ENCODE peak calls at places on chromosomes 5 and 9, in four cellular contexts. M, K, U and D are unnamed samples.

GRCh38 chr9:127783111-127783621 is 2.7 kb upstream of the CDK9 start:
- DNase-seq in M (peak), K (no peak), U (no peak), D (no peak)

GRCh38 chr9:70133253-70134208 is 89.9 kb downstream of the MAMDC2 start:
- DNase-seq in M (no peak), K (no peak), U (no peak), D (no peak)

GRCh38 chr5:55003432-55004065 is 18.2 kb upstream of the ESM1 start:
- DNase-seq in M (no peak), K (no peak), U (no peak), D (no peak)

GRCh38 chr9:95508242-95508967 is 8.4 kb downstream of the PTCH1 start:
- DNase-seq in M (no peak), K (no peak), U (no peak), D (no peak)

GRCh38 chr9:78605029-78605930 is 308.4 kb downstream of the PSAT1 start:
- DNase-seq in M (no peak), K (peak), U (no peak), D (no peak)

GRCh38 chr9:104374711-104375110 is 129.4 kb upstream of the OR13F1 start:
- DNase-seq in M (no peak), K (no peak), U (no peak), D (no peak)

GRCh38 chr5:94928891-94929290 is 310.4 kb downstream of the SLF1 start:
- DNase-seq in M (no peak), K (no peak), U (no peak), D (no peak)

GRCh38 chr9:131731237-131731995 is 8.5 kb downstream of the RAPGEF1 start:
- DNase-seq in M (no peak), K (no peak), U (no peak), D (no peak)

GRCh38 chr5:1014781-1015221 is 6.2 kb downstream of the NKD2 start:
- DNase-seq in M (no peak), K (peak), U (no peak), D (no peak)